ENCODE peak calls at places on chromosome 21, in five cellular contexts. One of them, this sample, is unnamed.
A peak's percentile ranks its signal among the peaks of the same experiment; 100 is the strongest.

GRCh38 chr21:45531393-45532215 is 10.6 kb downstream of the SLC19A1 start:
- DNase-seq in caudate nucleus: no peak
- DNase-seq in CD8-positive, alpha-beta T cell: no peak
- DNase-seq in activated CD4-positive, alpha-beta T cell treated with anti-CD3 and anti-CD28 coated beads, Interleukin-2, amount 10 ng/mL, durations not matched to agents 7 days and 5 days: no peak
- DNase-seq in stimulated activated CD8-positive, alpha-beta memory T cell treated with anti-CD3 and anti-CD28 coated beads, Interleukin-4, amount 100 ng/mL, for 24 hours: no peak
- DNase-seq in this sample: no peak

GRCh38 chr21:45769239-45769758 is 125.8 kb downstream of the PCBP3 start:
- DNase-seq in activated CD4-positive, alpha-beta T cell treated with anti-CD3 and anti-CD28 coated beads, Interleukin-2, amount 10 ng/mL, durations not matched to agents 7 days and 5 days: peak; percentile 27
- DNase-seq in CD8-positive, alpha-beta T cell: no peak
- DNase-seq in stimulated activated CD8-positive, alpha-beta memory T cell treated with anti-CD3 and anti-CD28 coated beads, Interleukin-4, amount 100 ng/mL, for 24 hours: no peak
- DNase-seq in caudate nucleus: no peak
- DNase-seq in this sample: no peak

GRCh38 chr21:36718951-36719501 is 20.1 kb downstream of the SIM2 start:
- DNase-seq in caudate nucleus: peak; percentile 39
- DNase-seq in stimulated activated CD8-positive, alpha-beta memory T cell treated with anti-CD3 and anti-CD28 coated beads, Interleukin-4, amount 100 ng/mL, for 24 hours: no peak
- DNase-seq in activated CD4-positive, alpha-beta T cell treated with anti-CD3 and anti-CD28 coated beads, Interleukin-2, amount 10 ng/mL, durations not matched to agents 7 days and 5 days: no peak
- DNase-seq in CD8-positive, alpha-beta T cell: no peak
- DNase-seq in this sample: peak; percentile 82

GRCh38 chr21:42918291-42918690 is 7.1 kb downstream of the ERVH48-1 start:
- DNase-seq in activated CD4-positive, alpha-beta T cell treated with anti-CD3 and anti-CD28 coated beads, Interleukin-2, amount 10 ng/mL, durations not matched to agents 7 days and 5 days: no peak
- DNase-seq in caudate nucleus: no peak
- DNase-seq in stimulated activated CD8-positive, alpha-beta memory T cell treated with anti-CD3 and anti-CD28 coated beads, Interleukin-4, amount 100 ng/mL, for 24 hours: no peak
- DNase-seq in CD8-positive, alpha-beta T cell: no peak
- DNase-seq in this sample: no peak

GRCh38 chr21:45306832-45307571 is 19.3 kb upstream of the POFUT2 start:
- DNase-seq in CD8-positive, alpha-beta T cell: no peak
- DNase-seq in activated CD4-positive, alpha-beta T cell treated with anti-CD3 and anti-CD28 coated beads, Interleukin-2, amount 10 ng/mL, durations not matched to agents 7 days and 5 days: no peak
- DNase-seq in caudate nucleus: peak; percentile 85
- DNase-seq in stimulated activated CD8-positive, alpha-beta memory T cell treated with anti-CD3 and anti-CD28 coated beads, Interleukin-4, amount 100 ng/mL, for 24 hours: no peak
- DNase-seq in this sample: peak; percentile 68

GRCh38 chr21:37450385-37451044 is 83.9 kb downstream of the DYRK1A start:
- DNase-seq in activated CD4-positive, alpha-beta T cell treated with anti-CD3 and anti-CD28 coated beads, Interleukin-2, amount 10 ng/mL, durations not matched to agents 7 days and 5 days: no peak
- DNase-seq in CD8-positive, alpha-beta T cell: no peak
- DNase-seq in stimulated activated CD8-positive, alpha-beta memory T cell treated with anti-CD3 and anti-CD28 coated beads, Interleukin-4, amount 100 ng/mL, for 24 hours: no peak
- DNase-seq in caudate nucleus: no peak
- DNase-seq in this sample: no peak

GRCh38 chr21:42671778-42672593 is 18.6 kb downstream of the PDE9A start:
- DNase-seq in activated CD4-positive, alpha-beta T cell treated with anti-CD3 and anti-CD28 coated beads, Interleukin-2, amount 10 ng/mL, durations not matched to agents 7 days and 5 days: no peak
- DNase-seq in stimulated activated CD8-positive, alpha-beta memory T cell treated with anti-CD3 and anti-CD28 coated beads, Interleukin-4, amount 100 ng/mL, for 24 hours: no peak
- DNase-seq in CD8-positive, alpha-beta T cell: no peak
- DNase-seq in caudate nucleus: no peak
- DNase-seq in this sample: no peak

GRCh38 chr21:45865106-45865835 is 116.3 kb upstream of the COL6A1 start:
- DNase-seq in stimulated activated CD8-positive, alpha-beta memory T cell treated with anti-CD3 and anti-CD28 coated beads, Interleukin-4, amount 100 ng/mL, for 24 hours: no peak
- DNase-seq in caudate nucleus: no peak
- DNase-seq in activated CD4-positive, alpha-beta T cell treated with anti-CD3 and anti-CD28 coated beads, Interleukin-2, amount 10 ng/mL, durations not matched to agents 7 days and 5 days: no peak
- DNase-seq in CD8-positive, alpha-beta T cell: no peak
- DNase-seq in this sample: no peak

GRCh38 chr21:31514598-31514997 is 144.9 kb upstream of the SOD1 start:
- DNase-seq in CD8-positive, alpha-beta T cell: no peak
- DNase-seq in activated CD4-positive, alpha-beta T cell treated with anti-CD3 and anti-CD28 coated beads, Interleukin-2, amount 10 ng/mL, durations not matched to agents 7 days and 5 days: no peak
- DNase-seq in stimulated activated CD8-positive, alpha-beta memory T cell treated with anti-CD3 and anti-CD28 coated beads, Interleukin-4, amount 100 ng/mL, for 24 hours: no peak
- DNase-seq in caudate nucleus: peak; percentile 75
- DNase-seq in this sample: peak; percentile 34

GRCh38 chr21:44710294-44710665 is 1.1 kb downstream of the TSPEAR start:
- DNase-seq in caudate nucleus: no peak
- DNase-seq in activated CD4-positive, alpha-beta T cell treated with anti-CD3 and anti-CD28 coated beads, Interleukin-2, amount 10 ng/mL, durations not matched to agents 7 days and 5 days: no peak
- DNase-seq in CD8-positive, alpha-beta T cell: no peak
- DNase-seq in stimulated activated CD8-positive, alpha-beta memory T cell treated with anti-CD3 and anti-CD28 coated beads, Interleukin-4, amount 100 ng/mL, for 24 hours: no peak
- DNase-seq in this sample: no peak

GRCh38 chr21:32143222-32143939 is 135.5 kb downstream of the MIS18A start:
- DNase-seq in CD8-positive, alpha-beta T cell: no peak
- DNase-seq in activated CD4-positive, alpha-beta T cell treated with anti-CD3 and anti-CD28 coated beads, Interleukin-2, amount 10 ng/mL, durations not matched to agents 7 days and 5 days: no peak
- DNase-seq in stimulated activated CD8-positive, alpha-beta memory T cell treated with anti-CD3 and anti-CD28 coated beads, Interleukin-4, amount 100 ng/mL, for 24 hours: no peak
- DNase-seq in caudate nucleus: no peak
- DNase-seq in this sample: no peak

GRCh38 chr21:37915941-37916794 is at the start of gene KCNJ6:
- DNase-seq in stimulated activated CD8-positive, alpha-beta memory T cell treated with anti-CD3 and anti-CD28 coated beads, Interleukin-4, amount 100 ng/mL, for 24 hours: no peak
- DNase-seq in activated CD4-positive, alpha-beta T cell treated with anti-CD3 and anti-CD28 coated beads, Interleukin-2, amount 10 ng/mL, durations not matched to agents 7 days and 5 days: no peak
- DNase-seq in CD8-positive, alpha-beta T cell: no peak
- DNase-seq in caudate nucleus: no peak
- DNase-seq in this sample: no peak

GRCh38 chr21:14864211-14865021 is 200.4 kb downstream of the NRIP1 start:
- DNase-seq in activated CD4-positive, alpha-beta T cell treated with anti-CD3 and anti-CD28 coated beads, Interleukin-2, amount 10 ng/mL, durations not matched to agents 7 days and 5 days: peak; percentile 54
- DNase-seq in caudate nucleus: peak; percentile 63
- DNase-seq in stimulated activated CD8-positive, alpha-beta memory T cell treated with anti-CD3 and anti-CD28 coated beads, Interleukin-4, amount 100 ng/mL, for 24 hours: peak; percentile 12
- DNase-seq in CD8-positive, alpha-beta T cell: peak; percentile 17
- DNase-seq in this sample: peak; percentile 78

GRCh38 chr21:42841156-42841915 is 38.0 kb downstream of the WDR4 start:
- DNase-seq in CD8-positive, alpha-beta T cell: no peak
- DNase-seq in stimulated activated CD8-positive, alpha-beta memory T cell treated with anti-CD3 and anti-CD28 coated beads, Interleukin-4, amount 100 ng/mL, for 24 hours: no peak
- DNase-seq in activated CD4-positive, alpha-beta T cell treated with anti-CD3 and anti-CD28 coated beads, Interleukin-2, amount 10 ng/mL, durations not matched to agents 7 days and 5 days: no peak
- DNase-seq in caudate nucleus: no peak
- DNase-seq in this sample: no peak

GRCh38 chr21:34147835-34148804 is 74.7 kb downstream of the MRPS6 start:
- DNase-seq in stimulated activated CD8-positive, alpha-beta memory T cell treated with anti-CD3 and anti-CD28 coated beads, Interleukin-4, amount 100 ng/mL, for 24 hours: no peak
- DNase-seq in caudate nucleus: no peak
- DNase-seq in CD8-positive, alpha-beta T cell: no peak
- DNase-seq in activated CD4-positive, alpha-beta T cell treated with anti-CD3 and anti-CD28 coated beads, Interleukin-2, amount 10 ng/mL, durations not matched to agents 7 days and 5 days: no peak
- DNase-seq in this sample: no peak

GRCh38 chr21:46622226-46622625 is 13.2 kb upstream of the PRMT2 start:
- DNase-seq in stimulated activated CD8-positive, alpha-beta memory T cell treated with anti-CD3 and anti-CD28 coated beads, Interleukin-4, amount 100 ng/mL, for 24 hours: no peak
- DNase-seq in caudate nucleus: peak; percentile 69
- DNase-seq in CD8-positive, alpha-beta T cell: peak; percentile 61
- DNase-seq in activated CD4-positive, alpha-beta T cell treated with anti-CD3 and anti-CD28 coated beads, Interleukin-2, amount 10 ng/mL, durations not matched to agents 7 days and 5 days: peak; percentile 66
- DNase-seq in this sample: peak; percentile 75

GRCh38 chr21:40373760-40374159 is 473.2 kb downstream of the DSCAM start:
- DNase-seq in CD8-positive, alpha-beta T cell: no peak
- DNase-seq in activated CD4-positive, alpha-beta T cell treated with anti-CD3 and anti-CD28 coated beads, Interleukin-2, amount 10 ng/mL, durations not matched to agents 7 days and 5 days: no peak
- DNase-seq in stimulated activated CD8-positive, alpha-beta memory T cell treated with anti-CD3 and anti-CD28 coated beads, Interleukin-4, amount 100 ng/mL, for 24 hours: no peak
- DNase-seq in caudate nucleus: no peak
- DNase-seq in this sample: no peak

GRCh38 chr21:41761211-41762181 is 5.4 kb downstream of the RIPK4 start:
- DNase-seq in stimulated activated CD8-positive, alpha-beta memory T cell treated with anti-CD3 and anti-CD28 coated beads, Interleukin-4, amount 100 ng/mL, for 24 hours: no peak
- DNase-seq in CD8-positive, alpha-beta T cell: no peak
- DNase-seq in activated CD4-positive, alpha-beta T cell treated with anti-CD3 and anti-CD28 coated beads, Interleukin-2, amount 10 ng/mL, durations not matched to agents 7 days and 5 days: no peak
- DNase-seq in caudate nucleus: no peak
- DNase-seq in this sample: peak; percentile 48

GRCh38 chr21:37073417-37074194 is 552 bp downstream of the TTC3 start:
- DNase-seq in stimulated activated CD8-positive, alpha-beta memory T cell treated with anti-CD3 and anti-CD28 coated beads, Interleukin-4, amount 100 ng/mL, for 24 hours: peak; percentile 56
- DNase-seq in activated CD4-positive, alpha-beta T cell treated with anti-CD3 and anti-CD28 coated beads, Interleukin-2, amount 10 ng/mL, durations not matched to agents 7 days and 5 days: peak; percentile 64
- DNase-seq in CD8-positive, alpha-beta T cell: peak; percentile 72
- DNase-seq in caudate nucleus: peak; percentile 82
- DNase-seq in this sample: peak; percentile 20

GRCh38 chr21:42567861-42568260 is 54.2 kb downstream of the SLC37A1 start:
- DNase-seq in CD8-positive, alpha-beta T cell: no peak
- DNase-seq in caudate nucleus: no peak
- DNase-seq in stimulated activated CD8-positive, alpha-beta memory T cell treated with anti-CD3 and anti-CD28 coated beads, Interleukin-4, amount 100 ng/mL, for 24 hours: no peak
- DNase-seq in activated CD4-positive, alpha-beta T cell treated with anti-CD3 and anti-CD28 coated beads, Interleukin-2, amount 10 ng/mL, durations not matched to agents 7 days and 5 days: no peak
- DNase-seq in this sample: no peak

GRCh38 chr21:45421071-45421845 is 16.3 kb downstream of the COL18A1 start:
- DNase-seq in activated CD4-positive, alpha-beta T cell treated with anti-CD3 and anti-CD28 coated beads, Interleukin-2, amount 10 ng/mL, durations not matched to agents 7 days and 5 days: no peak
- DNase-seq in CD8-positive, alpha-beta T cell: no peak
- DNase-seq in caudate nucleus: no peak
- DNase-seq in stimulated activated CD8-positive, alpha-beta memory T cell treated with anti-CD3 and anti-CD28 coated beads, Interleukin-4, amount 100 ng/mL, for 24 hours: no peak
- DNase-seq in this sample: peak; percentile 82

GRCh38 chr21:41653944-41654625 is 112.8 kb downstream of the RIPK4 start:
- DNase-seq in CD8-positive, alpha-beta T cell: no peak
- DNase-seq in activated CD4-positive, alpha-beta T cell treated with anti-CD3 and anti-CD28 coated beads, Interleukin-2, amount 10 ng/mL, durations not matched to agents 7 days and 5 days: no peak
- DNase-seq in caudate nucleus: no peak
- DNase-seq in stimulated activated CD8-positive, alpha-beta memory T cell treated with anti-CD3 and anti-CD28 coated beads, Interleukin-4, amount 100 ng/mL, for 24 hours: no peak
- DNase-seq in this sample: no peak

GRCh38 chr21:42277593-42277992 is 37.6 kb downstream of the TFF3 start:
- DNase-seq in activated CD4-positive, alpha-beta T cell treated with anti-CD3 and anti-CD28 coated beads, Interleukin-2, amount 10 ng/mL, durations not matched to agents 7 days and 5 days: no peak
- DNase-seq in CD8-positive, alpha-beta T cell: no peak
- DNase-seq in stimulated activated CD8-positive, alpha-beta memory T cell treated with anti-CD3 and anti-CD28 coated beads, Interleukin-4, amount 100 ng/mL, for 24 hours: no peak
- DNase-seq in caudate nucleus: no peak
- DNase-seq in this sample: no peak

GRCh38 chr21:44793269-44794030 is 8.2 kb downstream of the UBE2G2 start:
- DNase-seq in CD8-positive, alpha-beta T cell: peak; percentile 54
- DNase-seq in stimulated activated CD8-positive, alpha-beta memory T cell treated with anti-CD3 and anti-CD28 coated beads, Interleukin-4, amount 100 ng/mL, for 24 hours: no peak
- DNase-seq in caudate nucleus: no peak
- DNase-seq in activated CD4-positive, alpha-beta T cell treated with anti-CD3 and anti-CD28 coated beads, Interleukin-2, amount 10 ng/mL, durations not matched to agents 7 days and 5 days: peak; percentile 64
- DNase-seq in this sample: peak; percentile 50

This sample was measured in Calu3.